ENCODE peak calls at places on chromosomes 7 and 10, in ten cellular contexts. P, X, D, Y, N, H, R, J, L and V are unnamed samples.

GRCh38 chr10:34522542-34522941 is 292.6 kb downstream of the PARD3 start:
- DNase-seq in H (no peak), D (peak; percentile 69), L (peak; percentile 30), N (peak; percentile 71), R (no peak), X (peak; percentile 43), P (no peak), J (no peak), Y (no peak), V (peak; percentile 63)

GRCh38 chr7:31735991-31736982 is 49.3 kb downstream of the PPP1R17 start:
- DNase-seq in X (peak; percentile 70), J (no peak), N (peak; percentile 65), R (peak; percentile 34), H (peak; percentile 46), Y (peak; percentile 65), D (peak; percentile 71), P (peak; percentile 43), L (peak; percentile 41), V (peak; percentile 37)

GRCh38 chr7:44127161-44127560 is 3.8 kb upstream of the POLD2 start:
- DNase-seq in H (no peak), J (no peak), Y (no peak), L (no peak), P (no peak), N (no peak), X (no peak), R (no peak), D (no peak), V (no peak)

GRCh38 chr7:104972510-104972909 is 41.5 kb upstream of the KMT2E start:
- DNase-seq in P (no peak), Y (no peak), J (no peak), X (peak; percentile 55), H (no peak), L (peak; percentile 80), R (no peak), D (no peak), N (peak; percentile 28), V (no peak)

GRCh38 chr10:120514035-120514620 is 57.1 kb downstream of the PLPP4 start:
- DNase-seq in Y (no peak), X (peak; percentile 73), L (no peak), N (peak; percentile 46), D (peak; percentile 44), R (no peak), J (no peak), P (no peak), H (peak; percentile 39), V (peak; percentile 22)

GRCh38 chr7:83365746-83366145 is 203.1 kb upstream of the PCLO start:
- DNase-seq in J (no peak), P (no peak), N (peak; percentile 5), Y (no peak), D (peak; percentile 6), L (no peak), X (peak; percentile 8), R (no peak), H (no peak), V (no peak)

GRCh38 chr7:27156508-27156898 is at the start of gene HOXA7:
- DNase-seq in Y (no peak), J (no peak), P (no peak), H (peak; percentile 63), X (no peak), N (no peak), R (peak; percentile 91), D (no peak), L (peak; percentile 99), V (no peak)

GRCh38 chr7:67842571-67842970 is 845.9 kb downstream of the TYW1 start:
- DNase-seq in P (no peak), H (no peak), N (no peak), L (no peak), X (no peak), R (no peak), D (no peak), J (no peak), Y (no peak), V (no peak)

DNA sequence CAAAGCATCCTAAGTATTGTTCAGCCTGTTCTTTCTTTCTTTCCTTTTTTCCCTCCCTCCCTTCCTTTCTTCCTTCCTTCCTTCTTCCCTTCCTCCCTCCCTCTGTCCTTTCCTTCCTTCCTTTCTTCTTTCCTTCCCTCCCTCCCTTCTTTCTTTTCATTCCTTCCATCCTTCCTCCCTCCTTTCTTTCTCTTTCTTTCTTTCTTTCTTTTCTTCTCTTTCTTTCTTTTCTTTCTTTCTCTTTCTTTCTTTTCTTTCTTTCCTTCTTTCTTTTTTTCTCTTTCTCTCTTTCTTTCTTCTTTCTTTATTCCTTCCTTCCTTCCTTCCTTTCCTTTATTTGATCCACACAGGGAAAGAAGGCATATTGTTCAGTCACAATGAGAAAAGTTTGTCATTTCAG is 21.2 kb downstream of the PNLIP start:
- DNase-seq in D (no peak), J (no peak), N (no peak), X (no peak), L (no peak), R (no peak), H (no peak), P (no peak), Y (no peak), V (no peak)
- TF ChIP-seq CTCF in D (no peak), J (no peak), N (no peak), X (no peak), L (no peak), R (no peak), H (no peak), P (no peak), Y (no peak), V (no peak)

GRCh38 chr10:132388901-132389630 is 7.9 kb upstream of the PWWP2B start:
- DNase-seq in N (no peak), R (peak; percentile 62), J (no peak), H (peak; percentile 56), P (peak; percentile 19), X (no peak), D (no peak), Y (peak; percentile 80), L (peak; percentile 97), V (no peak)
- H3K4me3 ChIP-seq in N (no peak overlapping the region), R (no peak overlapping the region), J (no peak overlapping the region), H (no peak overlapping the region), P (no peak overlapping the region), X (no peak overlapping the region), D (no peak overlapping the region), Y (no peak overlapping the region), L (no peak overlapping the region), V (no peak overlapping the region)

GRCh38 chr7:128455556-128456254 is at the start of gene HILPDA:
- DNase-seq in H (peak; percentile 96), Y (peak; percentile 95), X (peak; percentile 97), R (peak; percentile 93), P (peak; percentile 93), D (peak; percentile 99), N (peak; percentile 98), L (peak; percentile 97), J (peak; percentile 88), V (peak; percentile 97)

GRCh38 chr7:128462427-128462826 is 6.7 kb downstream of the HILPDA start:
- DNase-seq in X (no peak), H (no peak), Y (no peak), J (no peak), R (no peak), P (no peak), D (no peak), L (no peak), N (no peak), V (no peak)

GRCh38 chr7:128454808-128455555 is 696 bp upstream of the HILPDA start:
- DNase-seq in Y (no peak), J (no peak), D (peak; percentile 80), R (peak; percentile 32), P (no peak), L (peak; percentile 85), H (no peak), N (peak; percentile 73), X (peak; percentile 71), V (peak; percentile 35)

GRCh38 chr7:128459394-128459878 is 3.8 kb downstream of the HILPDA start:
- DNase-seq in P (peak; percentile 75), R (peak; percentile 65), L (peak; percentile 78), N (peak; percentile 83), J (no peak), X (peak; percentile 80), Y (peak; percentile 68), D (peak; percentile 80), H (peak; percentile 57), V (peak; percentile 84)

DNA sequence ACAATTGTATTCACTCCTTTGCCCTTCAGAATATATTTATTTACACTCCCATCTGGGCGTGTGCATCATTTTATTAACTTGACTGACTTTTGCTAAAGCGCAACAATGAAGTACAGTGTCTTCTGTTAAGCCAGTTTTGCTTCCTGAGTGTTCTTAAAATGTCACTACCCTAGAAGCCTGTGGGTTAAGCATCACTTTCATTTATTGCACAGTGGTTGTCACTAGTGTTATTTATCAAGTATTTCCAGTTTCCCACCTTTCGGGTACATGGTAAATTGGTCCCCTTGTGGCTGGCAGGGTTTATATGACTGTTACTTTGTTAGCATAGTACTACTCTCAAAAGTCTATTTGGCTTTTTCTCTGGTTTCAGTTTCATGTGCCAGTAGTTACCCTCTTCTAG is 3.3 kb downstream of the HILPDA start:
- DNase-seq in D (no peak), J (no peak), N (no peak), P (no peak), R (no peak), H (no peak), Y (no peak), X (no peak), L (peak; percentile 80), V (peak; percentile 64)
- TF ChIP-seq CTCF in D (no peak), J (no peak), N (no peak), P (no peak), R (no peak), H (no peak), Y (no peak), X (no peak), L (no peak), V (no peak)

GRCh38 chr7:159023746-159024145 is 120.9 kb downstream of the VIPR2 start:
- DNase-seq in Y (no peak), N (no peak), X (no peak), D (no peak), P (no peak), L (no peak), J (no peak), R (no peak), H (no peak), V (no peak)

GRCh38 chr7:159024280-159024951 is 120.3 kb downstream of the VIPR2 start:
- DNase-seq in N (no peak), J (no peak), X (no peak), P (peak; percentile 14), L (no peak), H (no peak), D (no peak), Y (no peak), R (no peak), V (no peak)

GRCh38 chr7:159025161-159025779 is 119.4 kb downstream of the VIPR2 start:
- DNase-seq in H (no peak), N (no peak), Y (no peak), J (no peak), R (no peak), X (no peak), P (peak; percentile 15), L (no peak), D (no peak), V (no peak)

GRCh38 chr7:159022238-159022993 is 122.3 kb downstream of the VIPR2 start:
- DNase-seq in P (no peak), H (peak; percentile 30), X (no peak), D (no peak), J (no peak), R (no peak), N (no peak), L (no peak), Y (peak; percentile 40), V (no peak)

GRCh38 chr7:159023216-159023615 is 121.5 kb downstream of the VIPR2 start:
- DNase-seq in D (no peak), J (no peak), L (no peak), Y (no peak), H (no peak), X (no peak), R (no peak), N (no peak), P (no peak), V (no peak)
- H3K4me3 ChIP-seq in D (no peak overlapping the region), J (no peak overlapping the region), L (no peak overlapping the region), Y (no peak overlapping the region), H (no peak overlapping the region), X (no peak overlapping the region), R (no peak overlapping the region), N (no peak overlapping the region), P (no peak overlapping the region), V (no peak overlapping the region)

GRCh38 chr10:67452892-67453291 is 243.1 kb downstream of the CTNNA3 start:
- DNase-seq in X (no peak), Y (no peak), L (no peak), D (no peak), H (no peak), P (no peak), J (no peak), R (no peak), N (no peak), V (no peak)
- TF ChIP-seq CTCF in X (no peak), Y (no peak), L (no peak), D (no peak), H (no peak), P (no peak), J (no peak), R (no peak), N (no peak), V (no peak)